ENCODE peak calls at places on chromosome 12, in seven cellular contexts. One of them, this sample, is unnamed.

GRCh38 chr12:127555071-127555470 is 711.9 kb upstream of the TMEM132C start:
- DNase-seq in NCI-H1105: no peak
- DNase-seq in left kidney: no peak
- DNase-seq in substantia nigra: no peak
- DNase-seq in MV-4-11: no peak
- DNase-seq in mucosa of descending colon: no peak
- DNase-seq in aorta: no peak
- DNase-seq in this sample: no peak

GRCh38 chr12:90174198-90174510 is 465.5 kb upstream of the ATP2B1 start:
- DNase-seq in NCI-H1105: no peak
- DNase-seq in left kidney: peak; percentile 19
- DNase-seq in substantia nigra: no peak
- DNase-seq in MV-4-11: no peak
- DNase-seq in mucosa of descending colon: no peak
- DNase-seq in aorta: no peak
- DNase-seq in this sample: peak; percentile 19

GRCh38 chr12:45227668-45228067 is 11.8 kb downstream of the ANO6 start:
- DNase-seq in NCI-H1105: no peak
- DNase-seq in left kidney: no peak
- DNase-seq in substantia nigra: no peak
- DNase-seq in MV-4-11: no peak
- DNase-seq in mucosa of descending colon: no peak
- DNase-seq in aorta: no peak
- DNase-seq in this sample: no peak

GRCh38 chr12:90000721-90001120 is 292.1 kb upstream of the ATP2B1 start:
- DNase-seq in NCI-H1105: no peak
- DNase-seq in left kidney: no peak
- DNase-seq in substantia nigra: no peak
- DNase-seq in MV-4-11: no peak
- DNase-seq in mucosa of descending colon: no peak
- DNase-seq in aorta: no peak
- DNase-seq in this sample: no peak

GRCh38 chr12:15629761-15630160 is 159.4 kb downstream of the EPS8 start:
- DNase-seq in NCI-H1105: no peak
- DNase-seq in left kidney: no peak
- DNase-seq in substantia nigra: no peak
- DNase-seq in MV-4-11: no peak
- DNase-seq in mucosa of descending colon: no peak
- DNase-seq in aorta: no peak
- DNase-seq in this sample: peak; percentile 19

GRCh38 chr12:125633686-125634085 is 568.5 kb downstream of the AACS start:
- DNase-seq in NCI-H1105: no peak
- DNase-seq in left kidney: no peak
- DNase-seq in substantia nigra: no peak
- DNase-seq in MV-4-11: no peak
- DNase-seq in mucosa of descending colon: no peak
- DNase-seq in aorta: no peak
- DNase-seq in this sample: no peak

GRCh38 chr12:113086249-113087164 is 30.0 kb downstream of the DTX1 start:
- DNase-seq in NCI-H1105: no peak
- DNase-seq in left kidney: peak; percentile 78
- DNase-seq in substantia nigra: no peak
- DNase-seq in MV-4-11: no peak
- DNase-seq in mucosa of descending colon: peak; percentile 47
- DNase-seq in aorta: no peak
- DNase-seq in this sample: no peak

GRCh38 chr12:66446276-66446675 is 144.0 kb downstream of the HELB start:
- DNase-seq in NCI-H1105: no peak
- DNase-seq in left kidney: peak; percentile 16
- DNase-seq in substantia nigra: no peak
- DNase-seq in MV-4-11: no peak
- DNase-seq in mucosa of descending colon: no peak
- DNase-seq in aorta: no peak
- DNase-seq in this sample: no peak

GRCh38 chr12:1919284-1919683 is 832 bp upstream of the CACNA2D4 start:
- DNase-seq in NCI-H1105: no peak
- DNase-seq in left kidney: no peak
- DNase-seq in substantia nigra: no peak
- DNase-seq in MV-4-11: peak; percentile 38
- DNase-seq in mucosa of descending colon: no peak
- DNase-seq in aorta: no peak
- DNase-seq in this sample: no peak

GRCh38 chr12:83432176-83432719 is 745.5 kb downstream of the TMTC2 start:
- DNase-seq in NCI-H1105: no peak
- DNase-seq in left kidney: no peak
- DNase-seq in substantia nigra: no peak
- DNase-seq in MV-4-11: no peak
- DNase-seq in mucosa of descending colon: no peak
- DNase-seq in aorta: no peak
- DNase-seq in this sample: no peak

GRCh38 chr12:64669270-64669842 is 59.1 kb downstream of the RASSF3 start:
- DNase-seq in NCI-H1105: no peak
- DNase-seq in left kidney: peak; percentile 80
- DNase-seq in substantia nigra: no peak
- DNase-seq in MV-4-11: peak; percentile 35
- DNase-seq in mucosa of descending colon: peak; percentile 68
- DNase-seq in aorta: peak; percentile 85
- DNase-seq in this sample: peak; percentile 78

GRCh38 chr12:102939059-102939458 is 18.4 kb upstream of the ASCL1 start:
- DNase-seq in NCI-H1105: no peak
- DNase-seq in left kidney: no peak
- DNase-seq in substantia nigra: no peak
- DNase-seq in MV-4-11: no peak
- DNase-seq in mucosa of descending colon: no peak
- DNase-seq in aorta: no peak
- DNase-seq in this sample: no peak

GRCh38 chr12:81245918-81246611 is 168.2 kb downstream of the ACSS3 start:
- DNase-seq in NCI-H1105: no peak
- DNase-seq in left kidney: peak; percentile 29
- DNase-seq in substantia nigra: no peak
- DNase-seq in MV-4-11: no peak
- DNase-seq in mucosa of descending colon: no peak
- DNase-seq in aorta: no peak
- DNase-seq in this sample: no peak

GRCh38 chr12:47340391-47341015 is 260.7 kb upstream of the AMIGO2 start:
- DNase-seq in NCI-H1105: no peak
- DNase-seq in left kidney: no peak
- DNase-seq in substantia nigra: no peak
- DNase-seq in MV-4-11: no peak
- DNase-seq in mucosa of descending colon: no peak
- DNase-seq in aorta: no peak
- DNase-seq in this sample: no peak

GRCh38 chr12:126582231-126582630 is 1517.0 kb downstream of the AACS start:
- DNase-seq in NCI-H1105: no peak
- DNase-seq in left kidney: no peak
- DNase-seq in substantia nigra: no peak
- DNase-seq in MV-4-11: no peak
- DNase-seq in mucosa of descending colon: no peak
- DNase-seq in aorta: no peak
- DNase-seq in this sample: no peak

GRCh38 chr12:108066583-108067234 is 62.4 kb upstream of the WSCD2 start:
- DNase-seq in NCI-H1105: no peak
- DNase-seq in left kidney: no peak
- DNase-seq in substantia nigra: no peak
- DNase-seq in MV-4-11: peak; percentile 5
- DNase-seq in mucosa of descending colon: no peak
- DNase-seq in aorta: no peak
- DNase-seq in this sample: no peak

GRCh38 chr12:48216785-48217184 is 13.7 kb upstream of the OR10AD1 start:
- DNase-seq in NCI-H1105: no peak
- DNase-seq in left kidney: no peak
- DNase-seq in substantia nigra: no peak
- DNase-seq in MV-4-11: peak; percentile 98
- DNase-seq in mucosa of descending colon: no peak
- DNase-seq in aorta: no peak
- DNase-seq in this sample: no peak

GRCh38 chr12:132237772-132238486 is 91.5 kb downstream of the GALNT9 start:
- DNase-seq in NCI-H1105: no peak
- DNase-seq in left kidney: no peak
- DNase-seq in substantia nigra: no peak
- DNase-seq in MV-4-11: no peak
- DNase-seq in mucosa of descending colon: no peak
- DNase-seq in aorta: peak; percentile 60
- DNase-seq in this sample: no peak

GRCh38 chr12:18798445-18799139 is 60.7 kb downstream of the CAPZA3 start:
- DNase-seq in NCI-H1105: no peak
- DNase-seq in left kidney: no peak
- DNase-seq in substantia nigra: no peak
- DNase-seq in MV-4-11: no peak
- DNase-seq in mucosa of descending colon: no peak
- DNase-seq in aorta: no peak
- DNase-seq in this sample: no peak